ENCODE peak calls at places on chromosomes 2 and 18, in five cellular contexts. L, Q, D, P and B are unnamed samples.
A peak's percentile ranks its signal among the peaks of the same experiment; 100 is the strongest.

GRCh38 chr2:200662727-200663126 is 76.9 kb downstream of the AOX1 start:
- DNase-seq in L (no peak), Q (peak; percentile 79), D (no peak), P (peak; percentile 91), B (peak; percentile 90)

GRCh38 chr2:61074100-61074499 is 8.4 kb downstream of the SANBR start:
- DNase-seq in L (no peak), Q (no peak), D (no peak), P (no peak), B (no peak)

GRCh38 chr2:174762464-174762863 is 1.8 kb downstream of the CHRNA1 start:
- DNase-seq in L (no peak), Q (no peak), D (no peak), P (no peak), B (no peak)

GRCh38 chr18:3914116-3914515 is 464.1 kb downstream of the TGIF1 start:
- DNase-seq in L (no peak), Q (no peak), D (no peak), P (no peak), B (no peak)

GRCh38 chr2:85741811-85742507 is 11.8 kb upstream of the ATOH8 start:
- DNase-seq in L (peak; percentile 84), Q (peak; percentile 99), D (no peak), P (no peak), B (peak; percentile 75)

GRCh38 chr2:74014813-74015212 is 30.1 kb downstream of the TET3 start:
- DNase-seq in L (no peak), Q (no peak), D (no peak), P (no peak), B (no peak)

GRCh38 chr2:227477291-227477690 is 5.3 kb downstream of the AGFG1 start:
- DNase-seq in L (no peak), Q (peak; percentile 24), D (no peak), P (no peak), B (no peak)

GRCh38 chr18:78688916-78689315 is 290.7 kb upstream of the SALL3 start:
- DNase-seq in L (no peak), Q (no peak), D (no peak), P (no peak), B (no peak)

GRCh38 chr2:197809064-197809463 is 4.7 kb downstream of the PLCL1 start:
- DNase-seq in L (no peak), Q (no peak), D (no peak), P (no peak), B (no peak)

DNA sequence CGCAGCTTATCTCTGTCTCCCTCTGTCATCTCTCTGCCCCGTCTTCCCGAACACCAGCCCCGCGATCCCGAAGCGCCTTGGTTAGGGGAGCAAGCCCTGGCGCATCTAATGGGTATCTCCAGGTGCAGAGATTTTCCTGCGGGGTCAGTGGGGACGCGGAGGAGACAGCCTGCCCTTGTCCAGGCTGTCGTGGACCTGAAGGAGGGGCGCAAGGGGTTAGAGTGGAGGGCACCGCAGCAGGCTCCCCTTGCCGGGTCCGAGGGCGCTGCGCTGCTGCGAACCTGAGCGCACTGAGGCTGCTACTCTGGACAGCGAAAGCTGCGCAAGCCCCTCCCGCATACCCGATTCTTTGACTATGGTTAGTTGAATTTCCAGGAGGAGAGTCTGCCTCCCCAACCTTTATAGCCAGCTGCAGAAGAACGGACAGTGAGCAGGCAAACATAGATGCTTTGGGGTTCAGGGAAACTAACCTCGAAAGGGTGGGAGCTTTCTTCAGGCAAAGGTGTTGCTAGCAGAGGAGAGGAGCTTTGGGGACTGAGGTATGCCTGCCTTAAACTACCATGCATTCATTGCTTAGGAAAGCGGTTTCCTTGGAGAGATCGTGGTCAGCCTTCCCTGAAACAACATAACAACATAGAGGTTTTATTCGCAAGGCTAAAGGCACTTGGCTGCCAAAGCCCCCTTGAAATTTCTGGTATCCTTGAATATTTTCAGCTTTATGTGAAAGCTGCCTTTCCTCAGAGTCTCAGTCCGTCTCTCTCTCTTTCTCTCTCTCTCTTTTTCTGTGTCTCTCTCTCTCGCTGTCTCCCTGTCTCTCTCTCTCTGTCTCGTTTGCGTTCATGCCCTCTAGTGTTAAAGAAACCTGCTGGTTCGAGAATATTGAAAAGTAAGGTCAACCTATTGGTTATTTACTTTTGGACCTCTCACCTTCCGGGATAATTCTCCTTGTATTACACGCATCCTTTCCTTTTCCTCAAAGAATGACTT is 1.6 kb downstream of the GALNT13 start:
- DNase-seq in L (peak; percentile 42), Q (no peak), D (no peak), P (no peak), B (no peak)
- H3K4me3 ChIP-seq in L (no peak overlapping the region), Q (peak overlapping the region; percentile 25), D (no peak overlapping the region), P (no peak overlapping the region), B (no peak overlapping the region)

GRCh38 chr2:54574860-54575247 is 118.7 kb downstream of the SPTBN1 start:
- DNase-seq in L (no peak), Q (no peak), D (no peak), P (no peak), B (no peak)

GRCh38 chr2:54573532-54573915 is 117.4 kb downstream of the SPTBN1 start:
- DNase-seq in L (no peak), Q (no peak), D (no peak), P (no peak), B (no peak)

GRCh38 chr2:54575379-54575888 is 119.3 kb downstream of the SPTBN1 start:
- DNase-seq in L (no peak), Q (peak; percentile 47), D (no peak), P (no peak), B (peak; percentile 99)

GRCh38 chr2:54572636-54573531 is 116.8 kb downstream of the SPTBN1 start:
- DNase-seq in L (no peak), Q (peak; percentile 44), D (no peak), P (no peak), B (peak; percentile 60)

GRCh38 chr2:54574107-54574859 is 118.2 kb downstream of the SPTBN1 start:
- DNase-seq in L (no peak), Q (peak; percentile 58), D (no peak), P (no peak), B (peak; percentile 57)
- H3K4me3 ChIP-seq in L (no peak overlapping the region), Q (no peak overlapping the region), D (no peak overlapping the region), P (no peak overlapping the region), B (no peak overlapping the region)

GRCh38 chr2:206639636-206640035 is 2.7 kb upstream of the FAM237A start:
- DNase-seq in L (no peak), Q (no peak), D (no peak), P (no peak), B (no peak)
- H3K4me3 ChIP-seq in L (no peak overlapping the region), Q (no peak overlapping the region), D (no peak overlapping the region), P (no peak overlapping the region), B (no peak overlapping the region)

GRCh38 chr2:218896501-218897393 is 16.1 kb downstream of the WNT10A start:
- DNase-seq in L (no peak), Q (no peak), D (peak; percentile 70), P (no peak), B (peak; percentile 69)
- H3K4me3 ChIP-seq in L (no peak overlapping the region), Q (no peak overlapping the region), D (peak overlapping the region; percentile 53), P (peak overlapping the region; percentile 46), B (no peak overlapping the region)

GRCh38 chr2:51846796-51847195 is 814.9 kb upstream of the NRXN1 start:
- DNase-seq in L (no peak), Q (no peak), D (no peak), P (no peak), B (peak; percentile 25)

DNA sequence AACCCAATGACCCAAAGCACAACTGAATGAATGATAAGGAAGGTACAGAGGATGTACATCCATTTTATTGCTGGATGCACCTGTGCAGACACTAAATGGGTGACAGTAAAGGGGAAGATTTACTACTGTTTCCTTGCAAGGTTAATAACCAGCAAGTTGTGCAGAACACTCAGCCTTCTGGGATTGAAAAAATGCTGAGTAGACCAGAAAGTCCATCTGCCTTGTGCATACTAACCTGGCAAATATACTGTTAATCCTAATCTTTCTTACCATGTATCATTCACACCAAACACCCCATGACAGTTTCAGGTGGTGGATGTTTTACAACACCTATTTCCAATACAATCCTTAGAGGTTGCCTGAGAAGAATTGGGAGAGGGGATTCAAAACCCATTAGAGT is 814.1 kb upstream of the NRXN1 start:
- DNase-seq in L (no peak), Q (no peak), D (no peak), P (no peak), B (no peak)
- H3K4me3 ChIP-seq in L (no peak overlapping the region), Q (no peak overlapping the region), D (no peak overlapping the region), P (no peak overlapping the region), B (no peak overlapping the region)

GRCh38 chr2:152864601-152865000 is 146.2 kb downstream of the ARL6IP6 start:
- DNase-seq in L (no peak), Q (no peak), D (no peak), P (no peak), B (no peak)

GRCh38 chr2:152861349-152861942 is 143.0 kb downstream of the ARL6IP6 start:
- DNase-seq in L (no peak), Q (peak; percentile 16), D (peak; percentile 75), P (no peak), B (peak; percentile 47)

DNA sequence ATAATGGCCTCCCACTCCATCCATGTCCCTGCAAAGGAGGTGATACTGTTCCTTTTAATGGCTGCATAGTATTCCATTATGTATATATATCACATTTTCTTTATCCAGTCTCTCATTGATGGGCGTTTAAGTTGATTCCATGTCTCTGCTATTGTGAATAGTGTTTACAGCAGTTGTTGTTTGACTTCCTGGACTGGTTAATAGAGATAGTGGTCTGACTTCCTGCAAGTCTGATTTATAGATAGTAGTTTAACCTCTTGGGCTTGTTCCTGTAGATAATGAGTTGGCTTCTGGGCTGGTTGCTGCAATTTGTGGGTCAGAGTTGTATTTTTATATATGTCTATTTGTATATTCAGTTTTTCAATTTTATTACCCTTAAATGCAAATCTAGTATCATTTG is 145.4 kb downstream of the ARL6IP6 start:
- DNase-seq in L (no peak), Q (no peak), D (no peak), P (no peak), B (no peak)
- H3K4me3 ChIP-seq in L (no peak overlapping the region), Q (no peak overlapping the region), D (no peak overlapping the region), P (no peak overlapping the region), B (no peak overlapping the region)